ENCODE peak calls at places on chromosomes 16 and 17, in nine cellular contexts. B is astrocyte; V is stimulated activated effector memory CD8-positive, alpha-beta T cell treated with anti-CD3 and anti-CD28 coated beads, Interleukin-12 subunit alpha, Interleukin-12 subunit beta, amount 100 ng/mL, for 72 hours; I is fibroblast of the aortic adventitia; Y is ascending aorta; P is fibroblast of pulmonary artery; C is stimulated activated CD8-positive, alpha-beta memory T cell treated with anti-CD3 and anti-CD28 coated beads, Interleukin-4, amount 100 ng/mL, for 24 hours; R is fibroblast of the conjunctiva; L is NCI-H1092 treated with DMSO at 0.1 percent for 48 hours. A is an unnamed sample.

GRCh38 chr17:65143899-65144590 is 6.9 kb downstream of the RGS9 start:
- DNase-seq in B (peak; percentile 11), V (no peak), I (no peak), Y (no peak), P (no peak), C (no peak), R (no peak), L (no peak), A (no peak)

GRCh38 chr17:36863676-36864075 is 73.6 kb upstream of the LHX1 start:
- DNase-seq in B (no peak), V (no peak), I (no peak), Y (no peak), P (no peak), C (no peak), R (no peak), L (no peak), A (no peak)

GRCh38 chr16:88634141-88634993 is 4.0 kb upstream of the IL17C start:
- DNase-seq in B (no peak), V (peak; percentile 63), I (peak; percentile 23), Y (no peak), P (peak; percentile 46), C (peak; percentile 55), R (peak; percentile 14), L (no peak), A (no peak)

GRCh38 chr17:79338142-79338541 is 263.5 kb downstream of the ENGASE start:
- DNase-seq in B (no peak), V (no peak), I (no peak), Y (no peak), P (no peak), C (no peak), R (no peak), L (no peak), A (no peak)

GRCh38 chr16:61611847-61612491 is 424.3 kb downstream of the CDH8 start:
- DNase-seq in B (no peak), V (no peak), I (no peak), Y (no peak), P (no peak), C (no peak), R (no peak), L (no peak), A (no peak)

GRCh38 chr17:8383143-8383974 is at the start of gene RPL26:
- DNase-seq in B (peak; percentile 92), V (peak; percentile 98), I (peak; percentile 99), Y (peak; percentile 99), P (peak; percentile 99), C (peak; percentile 87), R (peak; percentile 96), L (peak; percentile 97), A (peak; percentile 84)

GRCh38 chr17:68697850-68698313 is 96.7 kb upstream of the FAM20A start:
- DNase-seq in B (peak; percentile 19), V (no peak), I (peak; percentile 97), Y (no peak), P (peak; percentile 92), C (no peak), R (peak; percentile 94), L (no peak), A (no peak)

GRCh38 chr16:66904846-66905632 is 13.6 kb downstream of the CDH16 start:
- DNase-seq in B (no peak), V (no peak), I (no peak), Y (no peak), P (no peak), C (no peak), R (no peak), L (no peak), A (no peak)

GRCh38 chr16:75317101-75317522 is 65.7 kb upstream of the BCAR1 start:
- DNase-seq in B (peak; percentile 45), V (no peak), I (peak; percentile 35), Y (no peak), P (peak; percentile 91), C (no peak), R (no peak), L (no peak), A (no peak)

GRCh38 chr17:20010099-20010863 is 1.1 kb downstream of the SPECC1 start:
- DNase-seq in B (peak; percentile 51), V (no peak), I (peak; percentile 70), Y (peak; percentile 70), P (peak; percentile 72), C (no peak), R (peak; percentile 56), L (peak; percentile 56), A (no peak)

GRCh38 chr17:82936768-82937171 is 96.9 kb upstream of the ZNF750 start:
- DNase-seq in B (no peak), V (no peak), I (no peak), Y (no peak), P (no peak), C (no peak), R (no peak), L (no peak), A (no peak)

GRCh38 chr17:4591529-4591928 is 7.2 kb downstream of the SMTNL2 start:
- DNase-seq in B (peak; percentile 10), V (no peak), I (peak; percentile 21), Y (no peak), P (peak; percentile 21), C (no peak), R (no peak), L (no peak), A (no peak)

GRCh38 chr17:79838541-79839274 is 532 bp downstream of the CBX4 start:
- DNase-seq in B (peak; percentile 43), V (no peak), I (peak; percentile 70), Y (no peak), P (peak; percentile 69), C (peak; percentile 30), R (no peak), L (peak; percentile 42), A (no peak)

GRCh38 chr16:73743665-73744496 is 552.7 kb upstream of the PSMD7 start:
- DNase-seq in B (no peak), V (no peak), I (no peak), Y (no peak), P (no peak), C (no peak), R (no peak), L (peak; percentile 1), A (no peak)

GRCh38 chr17:48604770-48605329 is at the start of gene HOXB6:
- DNase-seq in B (no peak), V (no peak), I (no peak), Y (peak; percentile 81), P (no peak), C (no peak), R (no peak), L (no peak), A (no peak)

GRCh38 chr17:45241315-45242011 is 19.8 kb downstream of the FMNL1 start:
- DNase-seq in B (no peak), V (no peak), I (no peak), Y (no peak), P (no peak), C (no peak), R (no peak), L (no peak), A (no peak)

GRCh38 chr16:84966150-84966447 is 45.2 kb downstream of the ZDHHC7 start:
- DNase-seq in B (no peak), V (no peak), I (no peak), Y (no peak), P (no peak), C (no peak), R (no peak), L (no peak), A (no peak)

GRCh38 chr17:80678621-80679020 is 134.0 kb downstream of the RPTOR start:
- DNase-seq in B (peak; percentile 87), V (no peak), I (peak; percentile 14), Y (no peak), P (peak; percentile 53), C (no peak), R (no peak), L (no peak), A (no peak)

GRCh38 chr17:46832945-46833839 is 14.7 kb upstream of the WNT3 start:
- DNase-seq in B (peak; percentile 77), V (no peak), I (peak; percentile 78), Y (no peak), P (peak; percentile 31), C (no peak), R (peak; percentile 10), L (no peak), A (no peak)

GRCh38 chr17:5971969-5972368 is 98.2 kb upstream of the WSCD1 start:
- DNase-seq in B (no peak), V (no peak), I (no peak), Y (no peak), P (no peak), C (no peak), R (no peak), L (no peak), A (no peak)

GRCh38 chr17:18250259-18250658 is 8.3 kb downstream of the FLII start:
- DNase-seq in B (no peak), V (no peak), I (no peak), Y (no peak), P (no peak), C (no peak), R (no peak), L (no peak), A (no peak)

GRCh38 chr16:70646260-70647241 is at the start of gene IL34:
- DNase-seq in B (peak; percentile 14), V (no peak), I (peak; percentile 39), Y (peak; percentile 77), P (peak; percentile 37), C (no peak), R (no peak), L (peak; percentile 25), A (no peak)

GRCh38 chr16:739560-740458 is 988 bp downstream of the CIAO3 start:
- DNase-seq in B (no peak), V (no peak), I (no peak), Y (no peak), P (no peak), C (no peak), R (no peak), L (no peak), A (no peak)

GRCh38 chr16:4293822-4294457 is 21.1 kb upstream of the TFAP4 start:
- DNase-seq in B (peak; percentile 81), V (no peak), I (peak; percentile 80), Y (peak; percentile 82), P (peak; percentile 79), C (no peak), R (peak; percentile 69), L (peak; percentile 91), A (no peak)

GRCh38 chr17:4573682-4574081 is 10.6 kb upstream of the SMTNL2 start:
- DNase-seq in B (no peak), V (peak; percentile 41), I (no peak), Y (no peak), P (no peak), C (peak; percentile 45), R (no peak), L (no peak), A (no peak)

GRCh38 chr17:47120521-47121095 is 68.5 kb downstream of the CDC27 start:
- DNase-seq in B (peak; percentile 47), V (no peak), I (peak; percentile 17), Y (no peak), P (no peak), C (no peak), R (no peak), L (no peak), A (no peak)

GRCh38 chr17:80947200-80947940 is 44.3 kb upstream of the CHMP6 start:
- DNase-seq in B (no peak), V (no peak), I (no peak), Y (no peak), P (no peak), C (no peak), R (no peak), L (no peak), A (no peak)

GRCh38 chr17:77644181-77644972 is 314.1 kb upstream of the TNRC6C start:
- DNase-seq in B (no peak), V (no peak), I (no peak), Y (peak; percentile 52), P (no peak), C (no peak), R (no peak), L (peak; percentile 87), A (no peak)

GRCh38 chr16:58339452-58339938 is 44.7 kb upstream of the PRSS54 start:
- DNase-seq in B (peak; percentile 12), V (no peak), I (peak; percentile 48), Y (no peak), P (peak; percentile 44), C (no peak), R (no peak), L (no peak), A (no peak)

GRCh38 chr17:79042421-79043190 is 18.6 kb downstream of the C1QTNF1 start:
- DNase-seq in B (no peak), V (peak; percentile 57), I (peak; percentile 65), Y (peak; percentile 82), P (peak; percentile 75), C (peak; percentile 56), R (peak; percentile 31), L (peak; percentile 41), A (no peak)

A was measured in GOT3.